ENCODE peak calls at places on chromosomes 13 and 19, in seven cellular contexts. H is heart left ventricle, Z is stomach, S is tibial nerve, A is AG04450, J is PC-3, T is psoas muscle. G is an unnamed sample.

GRCh38 chr13:21872795-21873194 is 201.9 kb downstream of the FGF9 start:
- DNase-seq in H (no peak), Z (no peak), S (no peak), A (no peak), J (no peak), T (no peak), G (no peak)

GRCh38 chr19:7152568-7152967 is 83.1 kb downstream of the ZNF557 start:
- DNase-seq in H (no peak), Z (no peak), S (no peak), A (no peak), J (no peak), T (no peak), G (peak; percentile 35)

GRCh38 chr19:14558370-14559066 is 13.3 kb downstream of the NDUFB7 start:
- DNase-seq in H (peak; percentile 53), Z (no peak), S (no peak), A (no peak), J (no peak), T (peak; percentile 30), G (no peak)

GRCh38 chr13:50340566-50341287 is 325.5 kb downstream of the KCNRG start:
- DNase-seq in H (peak; percentile 54), Z (no peak), S (peak; percentile 44), A (no peak), J (no peak), T (peak; percentile 35), G (peak; percentile 34)

GRCh38 chr19:23116802-23117571 is at the start of gene ZNF730:
- DNase-seq in H (peak; percentile 87), Z (no peak), S (peak; percentile 17), A (peak; percentile 69), J (peak; percentile 71), T (peak; percentile 27), G (peak; percentile 87)

GRCh38 chr19:19276386-19276785 is 3.3 kb upstream of the TM6SF2 start:
- DNase-seq in H (no peak), Z (no peak), S (no peak), A (peak; percentile 29), J (no peak), T (no peak), G (no peak)

GRCh38 chr19:16615788-16616187 is 12.2 kb downstream of the MED26 start:
- DNase-seq in H (no peak), Z (no peak), S (no peak), A (no peak), J (no peak), T (no peak), G (no peak)

GRCh38 chr13:20803180-20803965 is 29.6 kb upstream of the EEF1AKMT1 start:
- DNase-seq in H (no peak), Z (no peak), S (no peak), A (no peak), J (peak; percentile 59), T (no peak), G (no peak)

GRCh38 chr13:25775986-25776385 is 275.8 kb downstream of the SHISA2 start:
- DNase-seq in H (no peak), Z (no peak), S (no peak), A (no peak), J (no peak), T (no peak), G (no peak)

GRCh38 chr13:21913010-21913409 is 242.1 kb downstream of the FGF9 start:
- DNase-seq in H (no peak), Z (no peak), S (no peak), A (no peak), J (no peak), T (no peak), G (no peak)

GRCh38 chr13:55673910-55674309 is 1466.8 kb upstream of the PRR20A start:
- DNase-seq in H (no peak), Z (no peak), S (no peak), A (no peak), J (no peak), T (no peak), G (no peak)

GRCh38 chr13:105338044-105338443 is 1197.4 kb downstream of the EFNB2 start:
- DNase-seq in H (no peak), Z (no peak), S (no peak), A (no peak), J (no peak), T (no peak), G (no peak)

GRCh38 chr13:114282143-114282685 is 813 bp downstream of the UPF3A start:
- DNase-seq in H (peak; percentile 40), Z (peak; percentile 47), S (no peak), A (no peak), J (peak; percentile 54), T (peak; percentile 29), G (peak; percentile 73)

GRCh38 chr19:13022859-13023636 is 27.8 kb downstream of the NFIX start:
- DNase-seq in H (peak; percentile 93), Z (peak; percentile 68), S (peak; percentile 73), A (peak; percentile 92), J (peak; percentile 94), T (peak; percentile 87), G (peak; percentile 97)

GRCh38 chr13:98994080-98994479 is 16.2 kb upstream of the DOCK9 start:
- DNase-seq in H (no peak), Z (no peak), S (no peak), A (no peak), J (no peak), T (no peak), G (no peak)

GRCh38 chr19:13888281-13888680 is 11.3 kb downstream of the NANOS3 start:
- DNase-seq in H (no peak), Z (no peak), S (no peak), A (no peak), J (no peak), T (no peak), G (no peak)

DNA sequence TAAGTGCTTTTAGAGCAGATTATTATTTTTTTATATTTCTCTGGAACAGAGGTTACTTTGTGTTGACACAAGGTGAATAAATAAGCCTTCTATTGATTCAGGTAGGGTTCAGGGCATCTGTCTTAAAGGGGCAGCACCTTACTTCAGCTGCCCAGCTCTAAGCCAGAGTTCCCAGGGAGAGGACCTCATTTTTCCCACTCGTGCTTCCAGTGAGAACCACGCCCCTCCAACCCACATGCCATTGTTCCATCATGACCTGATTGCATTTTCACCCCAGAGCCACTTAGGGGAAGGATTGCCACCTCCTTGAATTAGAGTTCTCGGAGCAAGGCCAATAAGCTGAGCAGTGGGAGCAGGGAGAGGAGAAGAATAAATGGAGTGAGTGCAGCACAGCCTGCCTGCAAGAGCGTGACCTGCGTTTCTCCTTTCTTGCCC is 104.3 kb upstream of the FRY start:
- DNase-seq in H (peak; percentile 31), Z (peak; percentile 40), S (no peak), A (no peak), J (no peak), T (no peak), G (no peak)
- H3K4me3 ChIP-seq in H (no peak overlapping the region), Z (peak overlapping the region; percentile 4), S (no peak overlapping the region), A (no peak overlapping the region), J (no peak overlapping the region), T (no peak overlapping the region), G (no peak overlapping the region)

GRCh38 chr19:38211206-38211605 is 12.8 kb downstream of the DPF1 start:
- DNase-seq in H (no peak), Z (no peak), S (no peak), A (no peak), J (no peak), T (no peak), G (no peak)
- H3K4me3 ChIP-seq in H (peak overlapping the region; percentile 30), Z (peak overlapping the region; percentile 22), S (no peak overlapping the region), A (no peak overlapping the region), J (no peak overlapping the region), T (no peak overlapping the region), G (no peak overlapping the region)

DNA sequence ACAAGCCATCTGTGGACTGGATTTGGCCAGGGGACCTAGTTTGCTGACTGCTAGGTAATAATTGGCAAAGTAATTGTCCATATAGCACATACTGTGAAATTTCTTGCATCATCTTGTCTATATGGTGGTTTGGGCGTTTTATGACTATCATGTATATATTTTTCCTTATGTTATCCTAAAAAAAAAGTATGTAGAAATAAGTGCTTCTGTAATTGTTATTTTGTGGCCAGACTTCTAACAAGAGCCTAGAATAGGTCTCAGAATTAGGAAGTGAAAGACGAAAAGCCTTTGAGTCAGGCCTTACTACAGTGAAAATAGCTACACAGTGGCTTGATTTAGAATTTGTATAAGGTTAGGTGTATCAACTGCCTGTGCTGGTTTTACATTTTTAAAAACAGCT is 4.2 kb downstream of the FNDC3A start:
- DNase-seq in H (no peak), Z (no peak), S (no peak), A (no peak), J (no peak), T (no peak), G (no peak)
- H3K4me3 ChIP-seq in H (no peak overlapping the region), Z (peak overlapping the region; percentile 11), S (no peak overlapping the region), A (peak overlapping the region; percentile 10), J (no peak overlapping the region), T (no peak overlapping the region), G (no peak overlapping the region)

GRCh38 chr19:39157275-39157996 is 31.9 kb downstream of the PAK4 start:
- DNase-seq in H (no peak), Z (no peak), S (no peak), A (no peak), J (no peak), T (no peak), G (no peak)
- H3K4me3 ChIP-seq in H (no peak overlapping the region), Z (peak overlapping the region; percentile 28), S (no peak overlapping the region), A (no peak overlapping the region), J (no peak overlapping the region), T (no peak overlapping the region), G (no peak overlapping the region)

GRCh38 chr19:1102407-1103106 is 1.2 kb upstream of the GPX4 start:
- DNase-seq in H (no peak), Z (peak; percentile 64), S (no peak), A (peak; percentile 99), J (peak; percentile 96), T (peak; percentile 63), G (no peak)
- H3K4me3 ChIP-seq in H (no peak overlapping the region), Z (peak overlapping the region; percentile 83), S (peak overlapping the region; percentile 15), A (peak overlapping the region; percentile 39), J (no peak overlapping the region), T (peak overlapping the region; percentile 88), G (no peak overlapping the region)

GRCh38 chr13:51786425-51787010 is 17.4 kb downstream of the DHRS12 start:
- DNase-seq in H (no peak), Z (no peak), S (no peak), A (no peak), J (no peak), T (no peak), G (no peak)
- H3K4me3 ChIP-seq in H (peak overlapping the region; percentile 7), Z (no peak overlapping the region), S (no peak overlapping the region), A (no peak overlapping the region), J (no peak overlapping the region), T (no peak overlapping the region), G (no peak overlapping the region)